ENCODE peak calls at places on chromosomes 6 and 20, in five cellular contexts. I is kidney; L is CD8-positive, alpha-beta memory T cell; D is mammary epithelial cell; A is esophagus squamous epithelium. V is an unnamed sample.
A peak's percentile ranks its signal among the peaks of the same experiment; 100 is the strongest.

GRCh38 chr6:36897629-36898028 is 11.9 kb downstream of the C6orf89 start:
- DNase-seq in D (peak; percentile 18), L (no peak), I (no peak), A (no peak), V (no peak)

GRCh38 chr6:37980222-37980595 is 160.7 kb downstream of the ZFAND3 start:
- DNase-seq in D (no peak), A (no peak), I (no peak), L (no peak), V (no peak)

GRCh38 chr20:39676857-39677351 is 714.8 kb downstream of the DHX35 start:
- DNase-seq in A (no peak), I (no peak), L (no peak), D (peak; percentile 12), V (no peak)

GRCh38 chr6:155075938-155076337 is 80.8 kb downstream of the TIAM2 start:
- DNase-seq in I (no peak), L (no peak), A (no peak), D (no peak), V (no peak)

GRCh38 chr6:41426888-41427641 is 91.7 kb downstream of the NCR2 start:
- DNase-seq in L (no peak), A (no peak), I (no peak), D (no peak), V (no peak)

GRCh38 chr6:150322452-150322851 is 46.4 kb upstream of the IYD start:
- DNase-seq in L (no peak), A (no peak), D (no peak), I (no peak), V (no peak)

GRCh38 chr6:109351231-109352132 is 30.8 kb downstream of the CD164 start:
- DNase-seq in A (no peak), L (no peak), I (no peak), D (peak; percentile 32), V (no peak)

GRCh38 chr6:166969390-166970002 is 13.1 kb upstream of the RNASET2 start:
- DNase-seq in D (no peak), L (peak; percentile 34), A (no peak), I (no peak), V (no peak)

GRCh38 chr6:1789092-1789491 is 179.4 kb downstream of the FOXC1 start:
- DNase-seq in D (peak; percentile 57), A (no peak), L (no peak), I (no peak), V (peak; percentile 58)

GRCh38 chr6:67412035-67412434 is 1223.0 kb upstream of the ADGRB3 start:
- DNase-seq in L (no peak), D (no peak), A (no peak), I (no peak), V (no peak)

GRCh38 chr20:3820901-3821727 is 767 bp downstream of the AP5S1 start:
- DNase-seq in I (peak; percentile 49), D (no peak), L (no peak), A (no peak), V (no peak)

GRCh38 chr6:11317885-11318771 is 85.7 kb upstream of the NEDD9 start:
- DNase-seq in A (no peak), I (peak; percentile 78), D (peak; percentile 99), L (peak; percentile 12), V (peak; percentile 99)

GRCh38 chr6:107917468-107918375 is 40.3 kb downstream of the SEC63 start:
- DNase-seq in A (no peak), I (no peak), D (no peak), L (no peak), V (no peak)

GRCh38 chr6:144133225-144133821 is 17.0 kb upstream of the STX11 start:
- DNase-seq in A (no peak), I (no peak), L (no peak), D (no peak), V (no peak)

GRCh38 chr6:73045609-73046008 is 179.7 kb downstream of the KHDC1L start:
- DNase-seq in D (no peak), A (no peak), I (no peak), L (no peak), V (no peak)

GRCh38 chr6:142853244-142854180 is 91.5 kb downstream of the HIVEP2 start:
- DNase-seq in L (no peak), D (peak; percentile 86), A (no peak), I (no peak), V (peak; percentile 65)

GRCh38 chr20:37775200-37775599 is 81.4 kb downstream of the CTNNBL1 start:
- DNase-seq in L (no peak), A (no peak), I (no peak), D (no peak), V (no peak)

GRCh38 chr20:19205999-19206398 is 6.4 kb upstream of the SLC24A3 start:
- DNase-seq in D (peak; percentile 32), L (peak; percentile 32), I (peak; percentile 84), A (no peak), V (no peak)

GRCh38 chr6:5286780-5287179 is 25.5 kb downstream of the FARS2 start:
- DNase-seq in L (no peak), I (no peak), D (no peak), A (no peak), V (no peak)

DNA sequence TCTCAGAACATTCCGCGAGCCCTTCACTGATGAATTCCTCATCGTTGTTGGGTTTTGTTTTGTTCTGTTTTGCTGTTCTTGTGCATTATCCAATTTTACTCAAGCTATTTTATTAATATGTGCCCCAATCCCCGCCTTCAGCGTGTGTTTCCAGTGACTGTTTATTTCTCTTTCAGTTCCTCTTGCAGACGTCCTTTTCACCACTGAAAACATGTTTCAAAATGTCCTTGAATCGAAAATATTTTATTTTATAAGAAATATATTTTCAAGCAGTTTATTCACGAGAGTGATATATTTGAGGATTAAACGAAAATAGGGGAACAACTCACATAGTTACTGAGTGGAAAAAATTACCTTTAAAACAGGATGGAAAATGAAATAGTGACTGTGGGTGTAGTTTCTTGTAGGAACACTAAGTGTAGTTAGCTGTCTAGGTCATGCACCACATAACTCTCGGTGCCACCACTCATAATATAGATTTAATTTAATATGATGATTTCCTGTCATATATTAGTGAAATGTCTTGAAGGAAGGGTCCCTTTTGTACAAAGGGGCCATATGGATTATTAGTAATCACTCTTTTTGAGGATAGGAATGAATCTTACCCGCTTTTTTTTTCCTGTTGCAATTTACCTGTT is 45.3 kb upstream of the HDDC2 start:
- DNase-seq in L (no peak), D (no peak), I (no peak), A (no peak), V (no peak)
- H3K4me3 ChIP-seq in L (no peak overlapping the region), D (no peak overlapping the region), I (no peak overlapping the region), A (peak overlapping the region; percentile 41), V (no peak overlapping the region)

GRCh38 chr20:32585011-32585518 is at the start of gene NOL4L:
- DNase-seq in L (peak; percentile 39), D (peak; percentile 33), A (no peak), I (no peak), V (no peak)

GRCh38 chr20:32580970-32581838 is 3.9 kb downstream of the NOL4L start:
- DNase-seq in A (no peak), L (peak; percentile 53), I (peak; percentile 66), D (no peak), V (no peak)

GRCh38 chr20:32583581-32584045 is 1.5 kb downstream of the NOL4L start:
- DNase-seq in D (no peak), L (no peak), A (no peak), I (no peak), V (no peak)

GRCh38 chr20:32581839-32582658 is 3.1 kb downstream of the NOL4L start:
- DNase-seq in A (no peak), D (no peak), L (peak; percentile 37), I (peak; percentile 67), V (no peak)

GRCh38 chr20:32582659-32583580 is 2.2 kb downstream of the NOL4L start:
- DNase-seq in I (peak; percentile 72), D (no peak), A (no peak), L (peak; percentile 27), V (no peak)
- H3K4me3 ChIP-seq in I (no peak overlapping the region), D (peak overlapping the region; percentile 20), A (peak overlapping the region; percentile 79), L (peak overlapping the region; percentile 34), V (peak overlapping the region; percentile 11)

GRCh38 chr20:35165221-35166185 is 6.4 kb upstream of the PROCR start:
- DNase-seq in D (no peak), I (no peak), A (no peak), L (no peak), V (no peak)

GRCh38 chr20:35171753-35172433 is at the start of gene PROCR:
- DNase-seq in L (peak; percentile 11), A (no peak), I (peak; percentile 92), D (peak; percentile 99), V (peak; percentile 58)

GRCh38 chr20:35171438-35171752 is 477 bp upstream of the PROCR start:
- DNase-seq in I (no peak), D (no peak), L (no peak), A (no peak), V (no peak)

GRCh38 chr20:35166242-35166830 is 5.5 kb upstream of the PROCR start:
- DNase-seq in A (no peak), L (no peak), I (peak; percentile 86), D (no peak), V (no peak)

DNA sequence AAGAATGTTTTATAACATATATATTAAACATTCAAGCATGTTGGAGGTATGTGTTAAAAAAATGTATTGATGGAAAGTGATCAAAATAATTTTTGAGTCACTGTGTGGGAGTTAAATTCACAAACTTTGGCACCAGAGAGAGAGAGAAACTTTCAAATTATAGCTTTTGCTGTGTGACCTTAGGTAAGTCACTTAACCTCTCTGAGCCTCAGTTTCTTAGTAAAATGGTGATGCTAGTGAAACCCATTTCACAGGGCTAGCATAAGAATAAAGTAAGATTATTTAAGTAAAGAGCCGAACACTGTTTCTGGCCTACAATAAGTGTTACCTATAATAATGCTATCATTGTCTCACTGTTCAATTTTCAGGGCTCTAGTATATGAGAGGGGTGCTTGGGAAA is 4.1 kb upstream of the PROCR start:
- DNase-seq in L (no peak), A (no peak), D (no peak), I (no peak), V (no peak)
- H3K4me3 ChIP-seq in L (no peak overlapping the region), A (no peak overlapping the region), D (no peak overlapping the region), I (no peak overlapping the region), V (no peak overlapping the region)

DNA sequence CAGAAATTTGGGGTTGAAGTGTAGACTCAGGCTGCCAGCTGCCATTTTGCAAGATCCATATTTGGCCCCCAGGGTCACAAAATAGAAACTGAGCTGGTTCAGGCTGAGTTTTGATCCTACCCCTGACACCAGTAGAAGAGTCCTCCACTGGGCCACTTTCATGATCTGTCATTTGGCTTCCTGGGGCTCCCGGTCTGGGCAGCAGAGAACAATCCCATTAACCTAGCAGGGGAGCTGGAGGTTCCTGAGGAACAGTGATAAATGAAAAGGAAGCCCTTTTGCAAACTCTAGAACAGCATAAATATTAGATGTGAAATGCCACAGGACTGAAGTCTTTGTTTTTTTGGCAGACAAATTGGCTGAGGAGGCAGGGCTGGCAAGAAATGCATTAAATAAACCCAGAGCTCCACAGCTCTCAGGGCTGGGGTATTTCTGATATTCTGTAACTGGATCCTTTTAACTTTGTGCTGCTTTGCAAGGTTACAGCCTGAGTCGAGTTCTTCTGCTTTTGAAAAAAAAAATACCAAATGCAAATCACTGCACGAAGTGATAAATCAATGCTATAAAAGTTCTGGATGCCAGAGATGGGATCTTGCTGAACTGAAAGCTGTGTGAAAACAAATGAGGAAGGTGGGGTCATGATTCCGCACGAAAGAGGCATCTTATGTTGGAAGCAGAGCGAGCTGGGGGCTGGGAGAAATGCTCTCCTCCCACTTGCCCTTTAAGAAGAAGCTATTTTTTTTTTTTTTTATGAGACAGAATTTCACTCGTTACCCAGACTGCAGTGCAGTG is 64.4 kb downstream of the SULF2 start:
- DNase-seq in A (no peak), D (no peak), L (no peak), I (peak; percentile 59), V (no peak)
- H3K4me3 ChIP-seq in A (no peak overlapping the region), D (no peak overlapping the region), L (no peak overlapping the region), I (no peak overlapping the region), V (no peak overlapping the region)

V was measured in epithelial cell of proximal tubule.